ENCODE peak calls at places on chromosomes 12 and 14, in four cellular contexts. One of them, this sample, is unnamed.

GRCh38 chr12:87809916-87810315 is 219.3 kb downstream of the C12orf50 start:
- DNase-seq in GM10248: no peak
- DNase-seq in IMR-90: peak
- DNase-seq in thoracic aorta: no peak
- DNase-seq in this sample: no peak

GRCh38 chr14:50344116-50344775 is 32.1 kb downstream of the DMAC2L start:
- DNase-seq in GM10248: peak
- DNase-seq in IMR-90: peak
- DNase-seq in thoracic aorta: no peak
- DNase-seq in this sample: no peak

GRCh38 chr12:127429556-127429955 is 837.4 kb upstream of the TMEM132C start:
- DNase-seq in GM10248: no peak
- DNase-seq in thoracic aorta: no peak
- DNase-seq in IMR-90: no peak
- DNase-seq in this sample: no peak

GRCh38 chr12:3097186-3097804 is 20.1 kb downstream of the TSPAN9 start:
- DNase-seq in IMR-90: peak
- DNase-seq in GM10248: no peak
- DNase-seq in thoracic aorta: peak
- DNase-seq in this sample: peak

GRCh38 chr14:68341765-68342212 is 451.1 kb downstream of the ZFP36L1 start:
- DNase-seq in thoracic aorta: no peak
- DNase-seq in GM10248: no peak
- DNase-seq in IMR-90: no peak
- DNase-seq in this sample: no peak

GRCh38 chr14:59679872-59680271 is 103.3 kb upstream of the CCDC175 start:
- DNase-seq in IMR-90: no peak
- DNase-seq in thoracic aorta: peak
- DNase-seq in GM10248: no peak
- DNase-seq in this sample: peak

GRCh38 chr12:53998174-53998899 is 1.6 kb upstream of the HOXC9 start:
- DNase-seq in IMR-90: no peak
- DNase-seq in thoracic aorta: no peak
- DNase-seq in GM10248: no peak
- DNase-seq in this sample: no peak

GRCh38 chr12:112977641-112978040 is 678 bp upstream of the OAS2 start:
- DNase-seq in GM10248: no peak
- DNase-seq in thoracic aorta: no peak
- DNase-seq in IMR-90: no peak
- DNase-seq in this sample: no peak

GRCh38 chr14:89721991-89722390 is 232.5 kb downstream of the EFCAB11 start:
- DNase-seq in IMR-90: no peak
- DNase-seq in GM10248: no peak
- DNase-seq in thoracic aorta: no peak
- DNase-seq in this sample: no peak

GRCh38 chr12:94718114-94718513 is 67.8 kb upstream of the TMCC3 start:
- DNase-seq in IMR-90: no peak
- DNase-seq in thoracic aorta: no peak
- DNase-seq in GM10248: no peak
- DNase-seq in this sample: no peak

GRCh38 chr14:23154876-23155587 is 28.4 kb downstream of the SLC7A8 start:
- DNase-seq in IMR-90: peak
- DNase-seq in thoracic aorta: peak
- DNase-seq in GM10248: no peak
- DNase-seq in this sample: peak

GRCh38 chr12:48001426-48002178 is 2.7 kb downstream of the COL2A1 start:
- DNase-seq in thoracic aorta: no peak
- DNase-seq in IMR-90: no peak
- DNase-seq in GM10248: no peak
- DNase-seq in this sample: no peak

GRCh38 chr14:47715330-47715729 is 39.9 kb upstream of the MDGA2 start:
- DNase-seq in thoracic aorta: no peak
- DNase-seq in GM10248: no peak
- DNase-seq in IMR-90: peak
- DNase-seq in this sample: no peak

GRCh38 chr12:8065991-8066594 is at the start of gene C3AR1:
- DNase-seq in GM10248: peak
- DNase-seq in thoracic aorta: no peak
- DNase-seq in IMR-90: peak
- DNase-seq in this sample: no peak

GRCh38 chr12:58670623-58671022 is 249.7 kb downstream of the LRIG3 start:
- DNase-seq in GM10248: no peak
- DNase-seq in IMR-90: no peak
- DNase-seq in thoracic aorta: no peak
- DNase-seq in this sample: no peak

GRCh38 chr12:107598906-107599305 is 86.7 kb upstream of the PWP1 start:
- DNase-seq in IMR-90: no peak
- DNase-seq in GM10248: no peak
- DNase-seq in thoracic aorta: no peak
- DNase-seq in this sample: peak

GRCh38 chr12:98725481-98726247 is 80.6 kb downstream of the APAF1 start:
- DNase-seq in thoracic aorta: no peak
- DNase-seq in GM10248: peak
- DNase-seq in IMR-90: peak
- DNase-seq in this sample: no peak

GRCh38 chr12:120125792-120126634 is 9.5 kb upstream of the RAB35 start:
- DNase-seq in GM10248: no peak
- DNase-seq in IMR-90: peak
- DNase-seq in thoracic aorta: no peak
- DNase-seq in this sample: no peak

GRCh38 chr12:95545731-95546490 is 5.4 kb downstream of the USP44 start:
- DNase-seq in thoracic aorta: no peak
- DNase-seq in IMR-90: no peak
- DNase-seq in GM10248: no peak
- DNase-seq in this sample: no peak

GRCh38 chr12:82650627-82651337 is 35.9 kb upstream of the TMTC2 start:
- DNase-seq in IMR-90: no peak
- DNase-seq in GM10248: peak
- DNase-seq in thoracic aorta: no peak
- DNase-seq in this sample: no peak

GRCh38 chr12:23055004-23055403 is 430.0 kb downstream of the ETNK1 start:
- DNase-seq in GM10248: no peak
- DNase-seq in IMR-90: peak
- DNase-seq in thoracic aorta: no peak
- DNase-seq in this sample: no peak

GRCh38 chr12:113561381-113561780 is 89.7 kb upstream of the LHX5 start:
- DNase-seq in thoracic aorta: no peak
- DNase-seq in IMR-90: no peak
- DNase-seq in GM10248: no peak
- DNase-seq in this sample: no peak

GRCh38 chr14:101445278-101445677 is 116.0 kb upstream of the DIO3 start:
- DNase-seq in IMR-90: no peak
- DNase-seq in thoracic aorta: no peak
- DNase-seq in GM10248: no peak
- DNase-seq in this sample: no peak

GRCh38 chr12:92470608-92471021 is 232.2 kb upstream of the PLEKHG7 start:
- DNase-seq in IMR-90: peak
- DNase-seq in thoracic aorta: no peak
- DNase-seq in GM10248: peak
- DNase-seq in this sample: no peak

GRCh38 chr14:28630100-28630499 is 136.5 kb upstream of the FOXG1 start:
- DNase-seq in GM10248: no peak
- DNase-seq in thoracic aorta: no peak
- DNase-seq in IMR-90: no peak
- DNase-seq in this sample: no peak

GRCh38 chr14:68377459-68377858 is 415.4 kb downstream of the ZFP36L1 start:
- DNase-seq in IMR-90: peak
- DNase-seq in thoracic aorta: no peak
- DNase-seq in GM10248: no peak
- DNase-seq in this sample: peak

GRCh38 chr12:31929140-31929526 is 30.1 kb upstream of the RESF1 start:
- DNase-seq in thoracic aorta: no peak
- DNase-seq in IMR-90: no peak
- DNase-seq in GM10248: no peak
- DNase-seq in this sample: no peak

GRCh38 chr14:35223927-35224326 is 68.3 kb upstream of the PSMA6 start:
- DNase-seq in IMR-90: peak
- DNase-seq in thoracic aorta: no peak
- DNase-seq in GM10248: no peak
- DNase-seq in this sample: no peak

GRCh38 chr12:83575326-83575725 is 888.6 kb downstream of the TMTC2 start:
- DNase-seq in thoracic aorta: no peak
- DNase-seq in IMR-90: no peak
- DNase-seq in GM10248: no peak
- DNase-seq in this sample: no peak

GRCh38 chr14:67237591-67237990 is 3.6 kb upstream of the PALS1 start:
- DNase-seq in GM10248: no peak
- DNase-seq in thoracic aorta: no peak
- DNase-seq in IMR-90: no peak
- DNase-seq in this sample: no peak

GRCh38 chr14:65482769-65483438 is 70.4 kb downstream of the FUT8 start:
- DNase-seq in IMR-90: no peak
- DNase-seq in thoracic aorta: no peak
- DNase-seq in GM10248: no peak
- DNase-seq in this sample: no peak

GRCh38 chr14:94020267-94020666 is 5.9 kb upstream of the OTUB2 start:
- DNase-seq in thoracic aorta: no peak
- DNase-seq in GM10248: no peak
- DNase-seq in IMR-90: no peak
- DNase-seq in this sample: no peak

GRCh38 chr14:81970307-81970706 is 436.7 kb upstream of the SEL1L start:
- DNase-seq in thoracic aorta: no peak
- DNase-seq in IMR-90: no peak
- DNase-seq in GM10248: no peak
- DNase-seq in this sample: no peak

GRCh38 chr12:11863988-11864387 is 206.8 kb upstream of the BCL2L14 start:
- DNase-seq in GM10248: no peak
- DNase-seq in thoracic aorta: no peak
- DNase-seq in IMR-90: no peak
- DNase-seq in this sample: no peak

GRCh38 chr12:124768462-124769165 is 95.0 kb downstream of the SCARB1 start:
- DNase-seq in GM10248: no peak
- DNase-seq in IMR-90: peak
- DNase-seq in thoracic aorta: no peak
- DNase-seq in this sample: no peak

GRCh38 chr12:124769166-124769530 is 94.5 kb downstream of the SCARB1 start:
- DNase-seq in thoracic aorta: no peak
- DNase-seq in GM10248: no peak
- DNase-seq in IMR-90: peak
- DNase-seq in this sample: no peak

GRCh38 chr12:124766745-124767074 is 97.0 kb downstream of the SCARB1 start:
- DNase-seq in GM10248: no peak
- DNase-seq in IMR-90: no peak
- DNase-seq in thoracic aorta: no peak
- DNase-seq in this sample: no peak

GRCh38 chr12:124765571-124766489 is 97.8 kb downstream of the SCARB1 start:
- DNase-seq in GM10248: no peak
- DNase-seq in thoracic aorta: no peak
- DNase-seq in IMR-90: no peak
- DNase-seq in this sample: no peak

GRCh38 chr12:124767075-124767821 is 96.4 kb downstream of the SCARB1 start:
- DNase-seq in IMR-90: peak
- DNase-seq in thoracic aorta: no peak
- DNase-seq in GM10248: peak
- DNase-seq in this sample: peak
- TF ChIP-seq CTCF in IMR-90: peak
- TF ChIP-seq CTCF in thoracic aorta: peak
- TF ChIP-seq CTCF in GM10248: peak
- TF ChIP-seq CTCF in this sample: peak

DNA sequence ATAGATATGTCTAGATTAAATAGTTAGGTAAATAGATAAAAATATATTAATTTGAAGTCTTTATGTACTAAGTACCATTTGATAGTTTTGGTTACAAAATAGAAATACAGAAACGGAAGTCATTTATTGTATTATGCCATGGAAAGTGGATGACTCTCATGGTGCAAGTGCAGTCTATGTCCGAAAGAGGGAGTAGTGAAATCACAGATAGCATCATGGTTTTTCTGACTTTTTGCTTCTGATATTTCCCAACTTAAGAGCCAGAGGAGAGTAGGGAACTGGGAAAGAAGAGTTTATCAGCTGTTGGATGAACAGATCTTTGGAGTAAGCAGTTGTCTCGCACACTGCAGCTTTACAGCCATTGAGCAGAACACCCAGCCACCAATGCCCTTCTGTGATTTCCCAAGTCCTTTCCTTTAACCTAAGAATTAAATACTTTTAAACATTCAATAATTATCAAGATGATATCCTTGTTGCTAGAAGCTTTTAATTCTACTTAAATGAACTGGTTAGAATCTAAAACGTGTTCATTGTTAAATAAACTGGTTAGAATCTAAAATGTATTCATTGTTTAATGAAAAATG is 18.4 kb upstream of the SRGAP1 start:
- DNase-seq in IMR-90: peak
- DNase-seq in thoracic aorta: no peak
- DNase-seq in GM10248: peak
- DNase-seq in this sample: no peak
- TF ChIP-seq CTCF in IMR-90: peak
- TF ChIP-seq CTCF in thoracic aorta: peak
- TF ChIP-seq CTCF in GM10248: peak
- TF ChIP-seq CTCF in this sample: peak

DNA sequence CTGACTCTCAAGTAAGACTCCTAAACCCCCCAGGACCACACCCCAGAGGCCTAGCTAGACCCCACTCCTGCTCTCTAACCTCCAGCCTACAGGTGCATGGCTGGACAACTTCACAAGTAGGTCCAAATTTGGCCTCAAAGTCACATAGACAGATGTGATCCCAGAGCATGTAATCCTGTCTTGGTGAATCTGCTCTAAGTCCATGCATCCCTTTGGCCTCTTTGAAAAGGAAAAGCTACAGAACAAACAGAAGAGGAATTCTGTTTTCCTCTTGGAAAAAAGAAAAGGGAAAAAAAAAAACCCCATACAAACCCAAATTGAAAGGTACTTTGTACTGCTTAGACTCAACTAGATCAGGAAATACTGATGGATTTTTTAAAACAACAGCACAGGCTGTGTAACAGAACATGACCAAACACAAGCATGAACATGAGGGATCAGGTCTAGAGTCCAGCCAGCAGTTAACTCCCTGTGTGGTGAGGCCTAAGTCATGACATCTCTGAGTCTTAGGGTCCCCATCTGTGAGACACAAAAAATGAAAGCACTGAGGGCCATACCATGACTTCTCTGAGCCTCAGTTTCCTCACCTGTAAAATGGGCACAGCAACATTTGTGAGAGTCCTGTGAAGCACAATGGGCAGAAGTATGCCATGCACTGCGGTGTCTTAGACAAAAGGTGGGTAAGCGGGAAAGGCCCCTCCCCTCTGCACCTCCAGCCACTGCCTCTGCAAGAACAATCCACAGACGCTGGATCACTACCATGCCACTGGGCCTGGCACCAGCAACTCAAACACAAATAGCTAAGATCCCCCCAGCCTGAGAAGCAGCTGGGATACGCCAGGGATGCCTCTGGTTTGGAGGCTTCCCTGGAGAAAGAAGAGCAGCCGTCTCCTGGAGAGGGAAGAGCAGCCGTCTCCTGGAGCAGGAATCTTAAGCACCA is 9.9 kb downstream of the PITPNM2 start:
- DNase-seq in thoracic aorta: no peak
- DNase-seq in GM10248: no peak
- DNase-seq in IMR-90: no peak
- DNase-seq in this sample: no peak
- TF ChIP-seq CTCF in thoracic aorta: no peak
- TF ChIP-seq CTCF in GM10248: no peak
- TF ChIP-seq CTCF in IMR-90: no peak
- TF ChIP-seq CTCF in this sample: no peak

GRCh38 chr14:38339704-38340103 is 83.8 kb upstream of the CLEC14A start:
- DNase-seq in IMR-90: peak
- DNase-seq in GM10248: no peak
- DNase-seq in thoracic aorta: no peak
- DNase-seq in this sample: no peak

GRCh38 chr14:38342803-38343202 is 86.9 kb upstream of the CLEC14A start:
- DNase-seq in thoracic aorta: no peak
- DNase-seq in GM10248: no peak
- DNase-seq in IMR-90: peak
- DNase-seq in this sample: no peak
- TF ChIP-seq CTCF in thoracic aorta: no peak
- TF ChIP-seq CTCF in GM10248: no peak
- TF ChIP-seq CTCF in IMR-90: no peak
- TF ChIP-seq CTCF in this sample: no peak

This sample was measured in tibial artery.